ENCODE peak calls at places on chromosomes 6 and 20, in eight cellular contexts. W is astrocyte of the cerebellum, V is omental fat pad, O is T-helper 9 cell, R is amniotic stem cell, I is NCI-H774, E is mucosa of gallbladder, F is hypothalamus. A is an unnamed sample.

GRCh38 chr6:132456700-132457143 is 55.4 kb upstream of the MOXD1 start:
- DNase-seq in F (no peak), I (no peak), W (no peak), O (no peak), E (no peak), V (no peak), R (no peak), A (no peak)

GRCh38 chr6:127510876-127511275 is 8.3 kb downstream of the MTCL3 start:
- DNase-seq in F (no peak), V (no peak), R (no peak), E (no peak), W (no peak), O (no peak), I (no peak), A (no peak)

GRCh38 chr20:23116301-23117089 is 30.4 kb upstream of the CD93 start:
- DNase-seq in O (no peak), I (peak; percentile 44), R (peak; percentile 41), W (no peak), F (no peak), V (no peak), E (no peak), A (no peak)

GRCh38 chr20:36929290-36929689 is 22.2 kb downstream of the SAMHD1 start:
- DNase-seq in W (no peak), E (no peak), I (no peak), R (no peak), F (no peak), V (no peak), O (no peak), A (no peak)

GRCh38 chr20:14790771-14791517 is 453.5 kb upstream of the FLRT3 start:
- DNase-seq in V (no peak), O (no peak), F (no peak), W (peak; percentile 37), R (no peak), I (peak; percentile 33), E (no peak), A (no peak)

GRCh38 chr6:168307011-168307694 is 12.4 kb downstream of the DACT2 start:
- DNase-seq in I (no peak), F (no peak), V (no peak), O (no peak), R (no peak), E (no peak), W (no peak), A (no peak)

GRCh38 chr20:23046431-23046830 is 3.0 kb downstream of the THBD start:
- DNase-seq in R (no peak), E (no peak), O (no peak), F (no peak), I (no peak), V (no peak), W (no peak), A (no peak)

GRCh38 chr6:47781732-47782131 is at the start of gene OPN5:
- DNase-seq in F (no peak), O (no peak), R (no peak), W (no peak), V (no peak), I (no peak), E (no peak), A (no peak)

GRCh38 chr20:1437222-1437904 is 29.3 kb downstream of the NSFL1C start:
- DNase-seq in I (peak; percentile 48), R (peak; percentile 17), E (peak; percentile 72), W (peak; percentile 76), V (peak; percentile 40), O (peak; percentile 77), F (peak; percentile 62), A (peak; percentile 82)

GRCh38 chr6:69732640-69733039 is 64.2 kb downstream of the LMBRD1 start:
- DNase-seq in W (no peak), O (no peak), I (no peak), V (no peak), F (no peak), R (no peak), E (no peak), A (no peak)

GRCh38 chr20:45100563-45101245 is at the start of gene KCNS1:
- DNase-seq in F (no peak), E (peak; percentile 53), I (no peak), V (no peak), O (no peak), W (no peak), R (no peak), A (no peak)

GRCh38 chr6:4776967-4777925 is 1.0 kb downstream of the CDYL start:
- DNase-seq in F (no peak), O (no peak), V (no peak), R (no peak), E (no peak), W (peak; percentile 31), I (no peak), A (peak; percentile 25)

GRCh38 chr6:137866200-137866913 is 702 bp upstream of the TNFAIP3 start:
- DNase-seq in O (no peak), E (no peak), I (peak; percentile 58), F (no peak), V (no peak), R (no peak), W (no peak), A (no peak)

GRCh38 chr6:30378290-30378937 is 33.5 kb downstream of the RPP21 start:
- DNase-seq in R (no peak), W (peak; percentile 20), F (no peak), E (no peak), I (no peak), V (no peak), O (no peak), A (no peak)

GRCh38 chr20:62924567-62925419 is 1.5 kb downstream of the DIDO1 start:
- DNase-seq in R (no peak), E (no peak), V (no peak), F (no peak), O (no peak), W (no peak), I (no peak), A (no peak)

GRCh38 chr20:47196091-47197081 is 160.1 kb downstream of the ZMYND8 start:
- DNase-seq in I (peak; percentile 34), R (peak; percentile 31), O (peak; percentile 64), E (peak; percentile 73), W (peak; percentile 16), V (peak; percentile 42), F (peak; percentile 37), A (peak; percentile 66)

GRCh38 chr6:135522975-135523692 is 25.6 kb upstream of the AHI1 start:
- DNase-seq in I (peak; percentile 58), R (no peak), E (no peak), O (no peak), F (no peak), W (no peak), V (no peak), A (no peak)

GRCh38 chr20:58109126-58109880 is 119.2 kb downstream of the ANKRD60 start:
- DNase-seq in W (no peak), E (no peak), I (no peak), R (no peak), F (no peak), O (no peak), V (no peak), A (no peak)

GRCh38 chr6:71333700-71334099 is 45.1 kb downstream of the OGFRL1 start:
- DNase-seq in F (no peak), W (peak; percentile 64), E (no peak), O (no peak), R (peak; percentile 45), I (no peak), V (no peak), A (no peak)

GRCh38 chr6:37643851-37644672 is 53.6 kb downstream of the MDGA1 start:
- DNase-seq in R (no peak), O (no peak), F (no peak), I (no peak), V (no peak), E (no peak), W (no peak), A (peak; percentile 29)

GRCh38 chr20:23164176-23164601 is 78.1 kb upstream of the CD93 start:
- DNase-seq in R (no peak), O (no peak), E (peak; percentile 66), I (no peak), V (no peak), F (peak; percentile 22), W (no peak), A (no peak)

A was measured in CD8-positive, alpha-beta T cell.